ENCODE peak calls at places on chromosome 16, in four cellular contexts. K is endothelial cell of umbilical vein, M is adrenal gland, D is K562. C is an unnamed sample.

GRCh38 chr16:1532081-1532760 is 1.2 kb upstream of the TMEM204 start:
- DNase-seq in M (peak; percentile 92), K (no peak), D (no peak), C (no peak)

GRCh38 chr16:82456683-82457082 is 170.1 kb upstream of the CDH13 start:
- DNase-seq in D (peak; percentile 73), M (peak; percentile 70), K (peak; percentile 62), C (peak; percentile 59)

GRCh38 chr16:7321661-7322060 is 11.0 kb upstream of the RBFOX1 start:
- DNase-seq in D (no peak), M (no peak), K (no peak), C (no peak)

GRCh38 chr16:27579086-27579980 is 29.4 kb downstream of the KATNIP start:
- DNase-seq in M (no peak), K (no peak), D (no peak), C (no peak)

GRCh38 chr16:58021661-58022551 is 3.6 kb upstream of the MMP15 start:
- DNase-seq in D (no peak), K (no peak), M (no peak), C (peak; percentile 65)

GRCh38 chr16:56896244-56896643 is 31.2 kb downstream of the SLC12A3 start:
- DNase-seq in K (no peak), D (no peak), M (no peak), C (no peak)

GRCh38 chr16:12925026-12925425 is 23.6 kb downstream of the SHISA9 start:
- DNase-seq in D (no peak), K (no peak), M (no peak), C (no peak)

GRCh38 chr16:8583199-8583598 is 7.1 kb downstream of the TMEM114 start:
- DNase-seq in D (no peak), K (no peak), M (no peak), C (peak; percentile 42)

GRCh38 chr16:85028638-85029412 is 1.2 kb downstream of the KIAA0513 start:
- DNase-seq in D (no peak), M (peak; percentile 90), K (peak; percentile 84), C (no peak)

GRCh38 chr16:13919330-13919682 is 648 bp upstream of the ERCC4 start:
- DNase-seq in D (peak; percentile 62), M (no peak), K (no peak), C (no peak)

GRCh38 chr16:81650982-81651562 is 128.0 kb upstream of the PLCG2 start:
- DNase-seq in D (peak; percentile 66), K (no peak), M (peak; percentile 85), C (no peak)

GRCh38 chr16:23587726-23588125 is 8.4 kb downstream of the NDUFAB1 start:
- DNase-seq in D (no peak), M (no peak), K (no peak), C (no peak)

GRCh38 chr16:81831722-81832126 is 52.6 kb downstream of the PLCG2 start:
- DNase-seq in D (no peak), K (no peak), M (peak; percentile 66), C (no peak)

GRCh38 chr16:8781797-8782196 is 15.6 kb downstream of the TMEM186 start:
- DNase-seq in D (no peak), M (no peak), K (no peak), C (no peak)

GRCh38 chr16:48438414-48438813 is 53.2 kb upstream of the SIAH1 start:
- DNase-seq in D (no peak), K (no peak), M (no peak), C (no peak)

GRCh38 chr16:3665508-3665907 is 11.0 kb downstream of the DNASE1 start:
- DNase-seq in K (no peak), D (no peak), M (no peak), C (no peak)

GRCh38 chr16:66502020-66502913 is 47.7 kb downstream of the TK2 start:
- DNase-seq in D (no peak), K (no peak), M (peak; percentile 94), C (no peak)

GRCh38 chr16:71629617-71630016 is 3.6 kb downstream of the MARVELD3 start:
- DNase-seq in D (no peak), K (no peak), M (no peak), C (no peak)

GRCh38 chr16:20904507-20905079 is 4.0 kb downstream of the LYRM1 start:
- DNase-seq in D (no peak), K (peak; percentile 97), M (no peak), C (no peak)

GRCh38 chr16:23877107-23878070 is 41.6 kb downstream of the PRKCB start:
- DNase-seq in K (no peak), M (no peak), D (no peak), C (no peak)

GRCh38 chr16:74586948-74587347 is 20.0 kb downstream of the GLG1 start:
- DNase-seq in M (no peak), D (no peak), K (no peak), C (no peak)

GRCh38 chr16:75971334-75971733 is 245.0 kb upstream of the CPHXL start:
- DNase-seq in M (no peak), D (no peak), K (no peak), C (no peak)

GRCh38 chr16:65122974-65123845 is 1.3 kb upstream of the CDH11 start:
- DNase-seq in K (no peak), D (no peak), M (no peak), C (no peak)

GRCh38 chr16:73000020-73000906 is 47.7 kb downstream of the ZFHX3 start:
- DNase-seq in M (peak; percentile 53), D (no peak), K (no peak), C (no peak)

GRCh38 chr16:14202697-14203096 is 131.6 kb downstream of the MRTFB start:
- DNase-seq in D (peak; percentile 16), K (peak; percentile 85), M (no peak), C (no peak)

GRCh38 chr16:74466872-74467271 is 45.6 kb upstream of the CLEC18B start:
- DNase-seq in D (no peak), K (no peak), M (no peak), C (no peak)

GRCh38 chr16:72946063-72946462 is 101.9 kb downstream of the ZFHX3 start:
- DNase-seq in M (no peak), D (no peak), K (no peak), C (no peak)

GRCh38 chr16:24146523-24146922 is 109.6 kb upstream of the CACNG3 start:
- DNase-seq in D (no peak), M (no peak), K (no peak), C (no peak)

GRCh38 chr16:25027781-25028180 is 12.6 kb upstream of the ARHGAP17 start:
- DNase-seq in D (no peak), M (no peak), K (no peak), C (no peak)

GRCh38 chr16:23519282-23519681 is 9.0 kb upstream of the GGA2 start:
- DNase-seq in K (no peak), M (no peak), D (peak; percentile 78), C (no peak)

GRCh38 chr16:87064731-87065720 is 252.2 kb downstream of the C16orf95 start:
- DNase-seq in K (peak; percentile 83), M (no peak), D (no peak), C (no peak)

GRCh38 chr16:27326738-27327585 is 13.2 kb downstream of the IL4R start:
- DNase-seq in K (peak; percentile 78), D (no peak), M (peak; percentile 96), C (peak; percentile 90)

GRCh38 chr16:87680272-87680644 is 78.0 kb downstream of the JPH3 start:
- DNase-seq in D (no peak), M (no peak), K (no peak), C (no peak)

GRCh38 chr16:51816929-51817328 is 665.9 kb upstream of the SALL1 start:
- DNase-seq in D (no peak), M (no peak), K (no peak), C (no peak)

GRCh38 chr16:57807968-57808528 is 5.8 kb upstream of the KIFC3 start:
- DNase-seq in D (peak; percentile 78), K (peak; percentile 75), M (peak; percentile 90), C (peak; percentile 58)

GRCh38 chr16:56258508-56259424 is 67.5 kb downstream of the GNAO1 start:
- DNase-seq in K (no peak), D (no peak), M (no peak), C (no peak)

GRCh38 chr16:86854895-86855294 is 276.5 kb downstream of the FOXL1 start:
- DNase-seq in M (no peak), D (no peak), K (peak; percentile 82), C (no peak)

GRCh38 chr16:70523013-70523620 is at the start of gene COG4:
- DNase-seq in D (peak; percentile 88), M (peak; percentile 89), K (no peak), C (peak; percentile 67)
- TF ChIP-seq POLR2A in D (peak; percentile 93), M (no peak), K (peak; percentile 83), C (peak; percentile 78)

GRCh38 chr16:22425847-22426246 is 51.4 kb upstream of the CDR2 start:
- DNase-seq in K (no peak), M (peak; percentile 47), D (no peak), C (no peak)

GRCh38 chr16:22427556-22427955 is 53.1 kb upstream of the CDR2 start:
- DNase-seq in K (no peak), M (peak; percentile 45), D (no peak), C (no peak)

GRCh38 chr16:22425036-22425801 is 50.8 kb upstream of the CDR2 start:
- DNase-seq in K (no peak), D (no peak), M (peak; percentile 85), C (no peak)

GRCh38 chr16:22424161-22424937 is 49.9 kb upstream of the CDR2 start:
- DNase-seq in D (no peak), K (no peak), M (peak; percentile 94), C (no peak)

DNA sequence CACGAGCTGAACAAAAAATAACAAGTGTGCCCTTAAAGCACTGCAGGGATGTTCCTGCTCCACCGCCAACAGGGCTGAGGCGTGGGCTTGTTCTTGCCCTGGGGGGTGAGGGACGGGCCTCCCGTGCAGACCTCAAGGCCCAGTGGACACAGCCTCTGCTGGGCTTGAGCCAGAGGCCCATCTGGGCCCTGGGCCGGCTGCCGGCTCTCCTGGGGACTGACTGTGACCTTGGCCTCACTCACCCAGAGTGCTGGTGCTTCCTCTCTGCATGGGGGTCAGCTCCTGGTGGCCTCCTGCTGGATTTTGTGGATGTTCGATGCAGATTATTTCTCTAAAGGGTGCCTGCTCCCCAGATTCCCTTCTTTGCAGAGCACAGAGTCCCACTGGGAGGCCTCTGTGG is 54.2 kb upstream of the CDR2 start:
- DNase-seq in K (no peak), D (no peak), M (peak; percentile 65), C (no peak)
- TF ChIP-seq POLR2A in K (no peak), D (no peak), M (no peak), C (no peak)

GRCh38 chr16:19021747-19022146 is 38.0 kb downstream of the TMC7 start:
- DNase-seq in M (no peak), K (no peak), D (no peak), C (no peak)
- TF ChIP-seq POLR2A in M (no peak), K (no peak), D (no peak), C (no peak)

GRCh38 chr16:10944249-10945064 is at the start of gene CLEC16A:
- DNase-seq in D (peak; percentile 90), M (peak; percentile 99), K (peak; percentile 98), C (peak; percentile 92)
- TF ChIP-seq POLR2A in D (peak; percentile 70), M (peak; percentile 75), K (peak; percentile 52), C (peak; percentile 95)

C was measured in H54.